ENCODE peak calls at places on chromosomes 4 and X, in ten cellular contexts. L is stimulated activated CD8-positive, alpha-beta memory T cell treated with anti-CD3 and anti-CD28 coated beads, Interleukin-12 subunit alpha, Interleukin-12 subunit beta, amount 100 ng/mL, for 1 hour; J is stomach; O is breast epithelium; V is T follicular helper cell; M is activated T-cell treated with anti-CD3 and anti-CD28 coated beads for 48 hours; Y is tibial artery; H is activated naive CD4-positive, alpha-beta T cell treated with anti-CD3 and anti-CD28 coated beads, Interleukin-2, amount 50 U/mL, for 72 hours; A is NCI-H2029 treated with DMSO at 0.1 percent for 48 hours; F is kidney glomerular epithelial cell. W is an unnamed sample.

GRCh38 chr4:156521631-156522030 is 450.0 kb downstream of the PDGFC start:
- DNase-seq in L (no peak), J (no peak), O (no peak), V (no peak), M (no peak), Y (no peak), H (no peak), A (no peak), F (no peak), W (no peak)

GRCh38 chr4:15002659-15003440 is 569 bp downstream of the CPEB2 start:
- DNase-seq in L (peak), J (peak), O (peak), V (peak), M (peak), Y (peak), H (peak), A (no peak), F (peak), W (peak)

GRCh38 chr4:104163820-104164219 is 330.9 kb downstream of the CXXC4 start:
- DNase-seq in L (no peak), J (no peak), O (no peak), V (no peak), M (no peak), Y (no peak), H (no peak), A (no peak), F (no peak), W (no peak)

GRCh38 chr4:40514409-40515025 is 115.1 kb downstream of the RBM47 start:
- DNase-seq in L (no peak), J (peak), O (no peak), V (no peak), M (no peak), Y (no peak), H (no peak), A (peak), F (peak), W (no peak)

GRCh38 chrX:80550722-80551121 is 130.5 kb downstream of the TENT5D start:
- DNase-seq in L (no peak), J (no peak), O (no peak), V (no peak), M (no peak), Y (no peak), H (no peak), A (no peak), F (no peak), W (peak)

GRCh38 chr4:103786014-103786413 is 66.2 kb upstream of the TACR3 start:
- DNase-seq in L (no peak), J (no peak), O (no peak), V (no peak), M (no peak), Y (no peak), H (no peak), A (peak), F (no peak), W (peak)

GRCh38 chr4:20487446-20487845 is 212.8 kb upstream of the PACRGL start:
- DNase-seq in L (no peak), J (no peak), O (no peak), V (no peak), M (no peak), Y (no peak), H (no peak), A (no peak), F (no peak), W (no peak)

GRCh38 chr4:54473077-54473545 is 184.6 kb upstream of the KIT start:
- DNase-seq in L (no peak), J (peak), O (no peak), V (no peak), M (no peak), Y (no peak), H (no peak), A (no peak), F (no peak), W (no peak)

GRCh38 chrX:3191186-3191585 is 149.9 kb downstream of the ARSF start:
- DNase-seq in L (no peak), J (no peak), O (no peak), V (no peak), M (no peak), Y (no peak), H (no peak), A (no peak), F (no peak), W (no peak)

GRCh38 chr4:16225139-16225538 is 1.1 kb downstream of the TAPT1 start:
- DNase-seq in L (no peak), J (no peak), O (no peak), V (no peak), M (no peak), Y (no peak), H (no peak), A (no peak), F (peak), W (no peak)

GRCh38 chrX:48558270-48558669 is 16.0 kb upstream of the RBM3 start:
- DNase-seq in L (no peak), J (no peak), O (no peak), V (no peak), M (no peak), Y (no peak), H (no peak), A (no peak), F (peak), W (no peak)

GRCh38 chr4:115850799-115851509 is 737.5 kb upstream of the NDST4 start:
- DNase-seq in L (no peak), J (no peak), O (no peak), V (no peak), M (no peak), Y (no peak), H (no peak), A (no peak), F (no peak), W (no peak)

GRCh38 chrX:151899622-151900021 is 13.1 kb upstream of the MAGEA4 start:
- DNase-seq in L (no peak), J (no peak), O (no peak), V (no peak), M (no peak), Y (no peak), H (no peak), A (no peak), F (no peak), W (no peak)